ENCODE peak calls at places on chromosome 2, in ten cellular contexts. Y is naive thymus-derived CD8-positive, alpha-beta T cell; M is substantia nigra; N is heart left ventricle; L is activated CD4-positive, alpha-beta memory T cell treated with anti-CD3 and anti-CD28 coated beads, Interleukin-2, amount 10 ng/mL, durations not matched to agents 7 days and 5 days; X is fibroblast of the aortic adventitia; A is GM13977; W is activated gamma-delta T cell treated with Interleukin-2 at 50 U/mL for 16 hours; H is KG1; B is kidney. T is an unnamed sample.

GRCh38 chr2:152200562-152201465 is 25.3 kb upstream of the STAM2 start:
- DNase-seq in Y (no peak), M (peak), N (peak), L (peak), X (peak), A (no peak), W (no peak), H (no peak), B (peak), T (no peak)

GRCh38 chr2:31234690-31235503 is 945 bp downstream of the EHD3 start:
- DNase-seq in Y (no peak), M (no peak), N (no peak), L (no peak), X (no peak), A (no peak), W (no peak), H (no peak), B (peak), T (no peak)

GRCh38 chr2:233418761-233419625 is 64.7 kb downstream of the DGKD start:
- DNase-seq in Y (peak), M (no peak), N (peak), L (peak), X (no peak), A (no peak), W (peak), H (no peak), B (no peak), T (peak)

GRCh38 chr2:7813541-7814310 is 868.1 kb upstream of the ID2 start:
- DNase-seq in Y (no peak), M (no peak), N (no peak), L (no peak), X (peak), A (no peak), W (no peak), H (no peak), B (no peak), T (no peak)

GRCh38 chr2:235347691-235348090 is 146.2 kb upstream of the AGAP1 start:
- DNase-seq in Y (no peak), M (no peak), N (no peak), L (no peak), X (peak), A (no peak), W (no peak), H (no peak), B (no peak), T (no peak)

GRCh38 chr2:67572721-67573485 is 175.8 kb downstream of the ETAA1 start:
- DNase-seq in Y (no peak), M (no peak), N (no peak), L (no peak), X (peak), A (no peak), W (no peak), H (no peak), B (no peak), T (no peak)

GRCh38 chr2:101948625-101949150 is 43.1 kb upstream of the IL1R2 start:
- DNase-seq in Y (no peak), M (no peak), N (no peak), L (no peak), X (no peak), A (no peak), W (no peak), H (no peak), B (no peak), T (no peak)

GRCh38 chr2:39409697-39410389 is 27.2 kb downstream of the MAP4K3 start:
- DNase-seq in Y (no peak), M (no peak), N (no peak), L (no peak), X (no peak), A (no peak), W (no peak), H (no peak), B (no peak), T (no peak)

T was measured in activated CD8-positive, alpha-beta memory T cell treated with anti-CD3 and anti-CD28 coated beads, Interleukin-2, amount 10 ng/mL, durations not matched to agents 7 days and 5 days.